ENCODE peak calls at places on chromosomes 6 and 20, in eight cellular contexts. X is C1 segment of cervical spinal cord; M is kidney tubule cell; I is GM23248; V is activated CD4-positive, alpha-beta T cell treated with anti-CD3 and anti-CD28 coated beads, Interleukin-2, amount 50 U/mL, for 1 hour; C is OCI-LY7; W is glutamatergic neuron; F is RWPE1. R is an unnamed sample.

GRCh38 chr20:13817342-13817741 is 32.5 kb downstream of the NDUFAF5 start:
- DNase-seq in V (no peak), W (no peak), C (no peak), F (no peak), X (no peak), I (peak), M (peak), R (no peak)

GRCh38 chr20:17571967-17572638 is 2.2 kb downstream of the DSTN start:
- DNase-seq in X (no peak), F (no peak), W (no peak), C (peak), I (no peak), V (no peak), M (peak), R (no peak)

GRCh38 chr6:56349196-56349595 is 101.8 kb upstream of the COL21A1 start:
- DNase-seq in W (no peak), I (peak), F (no peak), X (no peak), C (no peak), M (no peak), V (no peak), R (no peak)

GRCh38 chr6:156589281-156589680 is 187.9 kb upstream of the ARID1B start:
- DNase-seq in F (no peak), V (no peak), W (no peak), M (peak), I (peak), C (no peak), X (no peak), R (no peak)

GRCh38 chr6:125182237-125183018 is 28.9 kb downstream of the TPD52L1 start:
- DNase-seq in F (no peak), V (no peak), C (no peak), X (no peak), W (no peak), I (no peak), M (peak), R (no peak)

GRCh38 chr20:39266989-39267388 is 304.8 kb downstream of the DHX35 start:
- DNase-seq in V (no peak), M (no peak), I (no peak), F (no peak), C (no peak), W (no peak), X (no peak), R (no peak)

GRCh38 chr6:159842035-159842434 is 42.0 kb downstream of the PNLDC1 start:
- DNase-seq in W (no peak), I (peak), C (no peak), V (no peak), F (no peak), M (peak), X (no peak), R (no peak)

GRCh38 chr20:48912065-48912464 is 9.4 kb upstream of the ARFGEF2 start:
- DNase-seq in I (no peak), X (no peak), F (no peak), C (peak), W (peak), V (no peak), M (no peak), R (no peak)

GRCh38 chr6:138374815-138375214 is 2.9 kb upstream of the SMIM28 start:
- DNase-seq in I (no peak), V (no peak), M (no peak), X (no peak), C (no peak), F (no peak), W (no peak), R (no peak)

GRCh38 chr20:21505810-21506530 is 7.9 kb downstream of the NKX2-2 start:
- DNase-seq in M (peak), C (no peak), W (peak), V (peak), I (peak), X (no peak), F (peak), R (peak)

GRCh38 chr20:2320813-2321658 is 25.2 kb downstream of the TGM3 start:
- DNase-seq in I (no peak), M (no peak), X (no peak), V (no peak), F (no peak), W (no peak), C (no peak), R (no peak)